ENCODE peak calls at places on chromosomes 7 and 10, in six cellular contexts. One of them, this sample, is unnamed.

GRCh38 chr7:159040146-159040545 is 104.5 kb downstream of the VIPR2 start:
- DNase-seq in HS-5: no peak
- DNase-seq in foreskin fibroblast: no peak
- DNase-seq in HS-27A: no peak
- DNase-seq in RKO: no peak
- DNase-seq in cardiac fibroblast: no peak
- DNase-seq in this sample: no peak

GRCh38 chr10:100897976-100898375 is 14.8 kb upstream of the SLF2 start:
- DNase-seq in RKO: no peak
- DNase-seq in cardiac fibroblast: no peak
- DNase-seq in foreskin fibroblast: no peak
- DNase-seq in HS-5: no peak
- DNase-seq in HS-27A: no peak
- DNase-seq in this sample: no peak

GRCh38 chr7:2663121-2663886 is 24.7 kb upstream of the AMZ1 start:
- DNase-seq in RKO: no peak
- DNase-seq in cardiac fibroblast: peak
- DNase-seq in HS-5: no peak
- DNase-seq in foreskin fibroblast: no peak
- DNase-seq in HS-27A: no peak
- DNase-seq in this sample: peak

GRCh38 chr7:151705744-151706567 is 171.0 kb downstream of the PRKAG2 start:
- DNase-seq in foreskin fibroblast: peak
- DNase-seq in HS-27A: no peak
- DNase-seq in cardiac fibroblast: peak
- DNase-seq in HS-5: no peak
- DNase-seq in RKO: peak
- DNase-seq in this sample: peak

GRCh38 chr10:128875955-128876354 is 591.1 kb upstream of the MGMT start:
- DNase-seq in RKO: peak
- DNase-seq in foreskin fibroblast: peak
- DNase-seq in cardiac fibroblast: peak
- DNase-seq in HS-5: no peak
- DNase-seq in HS-27A: no peak
- DNase-seq in this sample: no peak

GRCh38 chr10:92239185-92239599 is 51.7 kb downstream of the CPEB3 start:
- DNase-seq in HS-27A: no peak
- DNase-seq in cardiac fibroblast: peak
- DNase-seq in RKO: no peak
- DNase-seq in foreskin fibroblast: no peak
- DNase-seq in HS-5: no peak
- DNase-seq in this sample: no peak

GRCh38 chr7:41133700-41134099 is 569.2 kb downstream of the INHBA start:
- DNase-seq in HS-27A: no peak
- DNase-seq in RKO: no peak
- DNase-seq in HS-5: no peak
- DNase-seq in foreskin fibroblast: no peak
- DNase-seq in cardiac fibroblast: no peak
- DNase-seq in this sample: no peak

GRCh38 chr10:17617031-17617911 is at the start of gene HACD1:
- DNase-seq in HS-27A: no peak
- DNase-seq in RKO: peak
- DNase-seq in cardiac fibroblast: peak
- DNase-seq in foreskin fibroblast: peak
- DNase-seq in HS-5: no peak
- DNase-seq in this sample: peak

GRCh38 chr7:156764016-156764669 is 123.6 kb downstream of the RNF32 start:
- DNase-seq in HS-5: no peak
- DNase-seq in RKO: peak
- DNase-seq in cardiac fibroblast: peak
- DNase-seq in foreskin fibroblast: peak
- DNase-seq in HS-27A: no peak
- DNase-seq in this sample: peak

GRCh38 chr10:6920072-6921019 is 340.3 kb upstream of the PRKCQ start:
- DNase-seq in HS-27A: no peak
- DNase-seq in RKO: peak
- DNase-seq in cardiac fibroblast: peak
- DNase-seq in HS-5: no peak
- DNase-seq in foreskin fibroblast: peak
- DNase-seq in this sample: peak

GRCh38 chr7:1713502-1714484 is 43.7 kb downstream of the ELFN1 start:
- DNase-seq in HS-27A: no peak
- DNase-seq in RKO: no peak
- DNase-seq in cardiac fibroblast: no peak
- DNase-seq in foreskin fibroblast: no peak
- DNase-seq in HS-5: no peak
- DNase-seq in this sample: no peak

GRCh38 chr10:122524811-122525210 is 35.7 kb upstream of the DMBT1 start:
- DNase-seq in cardiac fibroblast: no peak
- DNase-seq in foreskin fibroblast: no peak
- DNase-seq in HS-27A: no peak
- DNase-seq in HS-5: no peak
- DNase-seq in RKO: no peak
- DNase-seq in this sample: no peak

GRCh38 chr10:77907900-77908717 is 18.4 kb downstream of the DLG5 start:
- DNase-seq in HS-5: no peak
- DNase-seq in RKO: no peak
- DNase-seq in cardiac fibroblast: no peak
- DNase-seq in HS-27A: no peak
- DNase-seq in foreskin fibroblast: no peak
- DNase-seq in this sample: no peak

GRCh38 chr7:47273088-47273487 is 308.8 kb downstream of the TNS3 start:
- DNase-seq in foreskin fibroblast: no peak
- DNase-seq in RKO: no peak
- DNase-seq in HS-5: no peak
- DNase-seq in cardiac fibroblast: no peak
- DNase-seq in HS-27A: no peak
- DNase-seq in this sample: no peak

GRCh38 chr10:22159180-22159579 is 58.6 kb downstream of the EBLN1 start:
- DNase-seq in HS-5: no peak
- DNase-seq in HS-27A: no peak
- DNase-seq in cardiac fibroblast: no peak
- DNase-seq in RKO: no peak
- DNase-seq in foreskin fibroblast: no peak
- DNase-seq in this sample: no peak

GRCh38 chr10:85642421-85643170 is 724.0 kb downstream of the GRID1 start:
- DNase-seq in cardiac fibroblast: peak
- DNase-seq in HS-5: peak
- DNase-seq in foreskin fibroblast: peak
- DNase-seq in RKO: peak
- DNase-seq in HS-27A: no peak
- DNase-seq in this sample: peak

GRCh38 chr7:53504914-53505313 is 469.5 kb downstream of the POM121L12 start:
- DNase-seq in RKO: no peak
- DNase-seq in HS-5: no peak
- DNase-seq in cardiac fibroblast: no peak
- DNase-seq in foreskin fibroblast: no peak
- DNase-seq in HS-27A: no peak
- DNase-seq in this sample: no peak

GRCh38 chr10:98404571-98405396 is 10.2 kb downstream of the PYROXD2 start:
- DNase-seq in foreskin fibroblast: peak
- DNase-seq in RKO: no peak
- DNase-seq in cardiac fibroblast: peak
- DNase-seq in HS-5: peak
- DNase-seq in HS-27A: no peak
- DNase-seq in this sample: no peak

GRCh38 chr7:139883814-139884213 is 54.8 kb downstream of the TBXAS1 start:
- DNase-seq in RKO: no peak
- DNase-seq in cardiac fibroblast: no peak
- DNase-seq in HS-27A: no peak
- DNase-seq in HS-5: no peak
- DNase-seq in foreskin fibroblast: no peak
- DNase-seq in this sample: no peak

GRCh38 chr10:93077860-93078337 is 4.2 kb downstream of the CYP26A1 start:
- DNase-seq in foreskin fibroblast: no peak
- DNase-seq in cardiac fibroblast: no peak
- DNase-seq in HS-27A: no peak
- DNase-seq in RKO: no peak
- DNase-seq in HS-5: no peak
- DNase-seq in this sample: no peak

GRCh38 chr7:70619659-70620058 is 512.3 kb upstream of the GALNT17 start:
- DNase-seq in foreskin fibroblast: no peak
- DNase-seq in HS-27A: no peak
- DNase-seq in RKO: no peak
- DNase-seq in cardiac fibroblast: no peak
- DNase-seq in HS-5: no peak
- DNase-seq in this sample: no peak

GRCh38 chr7:112163021-112163310 is 43.2 kb downstream of the DOCK4 start:
- DNase-seq in HS-5: no peak
- DNase-seq in RKO: no peak
- DNase-seq in foreskin fibroblast: no peak
- DNase-seq in cardiac fibroblast: no peak
- DNase-seq in HS-27A: no peak
- DNase-seq in this sample: peak

GRCh38 chr10:89615105-89615504 is 29.9 kb downstream of the PANK1 start:
- DNase-seq in RKO: no peak
- DNase-seq in HS-5: no peak
- DNase-seq in cardiac fibroblast: no peak
- DNase-seq in HS-27A: no peak
- DNase-seq in foreskin fibroblast: no peak
- DNase-seq in this sample: no peak

GRCh38 chr7:32501522-32501921 is 6.2 kb downstream of the AVL9 start:
- DNase-seq in cardiac fibroblast: peak
- DNase-seq in foreskin fibroblast: peak
- DNase-seq in RKO: peak
- DNase-seq in HS-27A: peak
- DNase-seq in HS-5: peak
- DNase-seq in this sample: peak

GRCh38 chr7:48255046-48255445 is 83.8 kb downstream of the ABCA13 start:
- DNase-seq in HS-5: peak
- DNase-seq in cardiac fibroblast: peak
- DNase-seq in foreskin fibroblast: no peak
- DNase-seq in RKO: peak
- DNase-seq in HS-27A: no peak
- DNase-seq in this sample: peak

GRCh38 chr7:52863667-52864066 is 171.8 kb upstream of the POM121L12 start:
- DNase-seq in HS-5: no peak
- DNase-seq in cardiac fibroblast: no peak
- DNase-seq in RKO: no peak
- DNase-seq in foreskin fibroblast: no peak
- DNase-seq in HS-27A: no peak
- DNase-seq in this sample: no peak

GRCh38 chr10:114638874-114639625 is 19.0 kb downstream of the ABLIM1 start:
- DNase-seq in foreskin fibroblast: peak
- DNase-seq in cardiac fibroblast: peak
- DNase-seq in RKO: no peak
- DNase-seq in HS-27A: no peak
- DNase-seq in HS-5: peak
- DNase-seq in this sample: peak

GRCh38 chr7:139153832-139154231 is 44.3 kb upstream of the ZC3HAV1 start:
- DNase-seq in foreskin fibroblast: peak
- DNase-seq in RKO: peak
- DNase-seq in HS-27A: no peak
- DNase-seq in cardiac fibroblast: peak
- DNase-seq in HS-5: peak
- DNase-seq in this sample: peak

GRCh38 chr10:120456626-120457430 is at the start of gene PLPP4:
- DNase-seq in cardiac fibroblast: peak
- DNase-seq in HS-27A: no peak
- DNase-seq in foreskin fibroblast: no peak
- DNase-seq in HS-5: no peak
- DNase-seq in RKO: no peak
- DNase-seq in this sample: peak

GRCh38 chr7:43481905-43482678 is 100.8 kb upstream of the STK17A start:
- DNase-seq in cardiac fibroblast: peak
- DNase-seq in HS-27A: peak
- DNase-seq in HS-5: no peak
- DNase-seq in foreskin fibroblast: peak
- DNase-seq in RKO: no peak
- DNase-seq in this sample: no peak